ENCODE peak calls at places on chromosome 17, in seven cellular contexts. P is lower leg skin, H is K562, B is heart left ventricle, V is stomach, M is prostate gland, S is Peyer's patch. E is an unnamed sample.

GRCh38 chr17:57892820-57893595 is 43.2 kb upstream of the MRPS23 start:
- DNase-seq in V (peak; percentile 81), H (peak; percentile 11), B (peak; percentile 97), P (peak; percentile 97), S (peak; percentile 73), M (peak; percentile 85), E (peak; percentile 75)

GRCh38 chr17:55295411-55296170 is 30.8 kb downstream of the HLF start:
- DNase-seq in M (peak; percentile 55), P (no peak), B (peak; percentile 48), H (peak; percentile 71), S (peak; percentile 66), V (peak; percentile 68), E (peak; percentile 57)

GRCh38 chr17:40491486-40491885 is 9.9 kb downstream of the TNS4 start:
- DNase-seq in H (no peak), V (no peak), M (peak; percentile 76), P (no peak), B (peak; percentile 1), S (no peak), E (no peak)

GRCh38 chr17:14748036-14748715 is 447.3 kb downstream of the HS3ST3B1 start:
- DNase-seq in S (no peak), V (no peak), H (no peak), M (no peak), B (no peak), P (no peak), E (no peak)

GRCh38 chr17:49513616-49514373 is 18.7 kb downstream of the NGFR start:
- DNase-seq in M (no peak), B (peak; percentile 77), V (no peak), H (no peak), S (no peak), P (peak; percentile 84), E (no peak)

GRCh38 chr17:66464921-66465320 is 162.5 kb downstream of the PRKCA start:
- DNase-seq in B (no peak), M (no peak), V (no peak), P (no peak), S (no peak), H (no peak), E (no peak)

GRCh38 chr17:2445638-2446037 is 44.8 kb upstream of the MNT start:
- DNase-seq in M (no peak), B (no peak), H (no peak), S (no peak), P (no peak), V (no peak), E (no peak)

GRCh38 chr17:29344201-29344856 is 45.8 kb upstream of the TAOK1 start:
- DNase-seq in S (no peak), H (no peak), V (no peak), B (no peak), P (peak; percentile 32), M (no peak), E (no peak)

GRCh38 chr17:302300-302698 is 50.3 kb downstream of the RPH3AL start:
- DNase-seq in B (peak; percentile 35), H (no peak), V (peak; percentile 65), M (no peak), S (peak; percentile 92), P (no peak), E (no peak)

GRCh38 chr17:50855708-50856330 is 10.3 kb downstream of the TOB1 start:
- DNase-seq in V (no peak), S (no peak), M (no peak), B (no peak), P (no peak), H (no peak), E (no peak)

GRCh38 chr17:61313515-61314326 is 85.9 kb upstream of the TBX2 start:
- DNase-seq in H (no peak), P (no peak), B (peak; percentile 72), V (no peak), S (no peak), M (no peak), E (no peak)

GRCh38 chr17:38460716-38461650 is 32.7 kb downstream of the ARHGAP23 start:
- DNase-seq in H (no peak), V (no peak), M (no peak), P (no peak), S (no peak), B (no peak), E (no peak)

GRCh38 chr17:81844327-81844851 is 9.5 kb upstream of the PPP1R27 start:
- DNase-seq in B (no peak), M (no peak), H (no peak), V (no peak), P (no peak), S (no peak), E (no peak)

GRCh38 chr17:18946536-18946935 is 5.4 kb upstream of the SLC5A10 start:
- DNase-seq in S (no peak), H (no peak), M (no peak), B (no peak), V (no peak), P (no peak), E (no peak)

GRCh38 chr17:29383687-29384086 is 6.5 kb upstream of the TAOK1 start:
- DNase-seq in B (no peak), M (no peak), V (no peak), H (no peak), P (no peak), S (no peak), E (no peak)

GRCh38 chr17:33233855-33234228 is 59.3 kb downstream of the ASIC2 start:
- DNase-seq in V (no peak), S (no peak), H (no peak), M (peak; percentile 19), P (no peak), B (peak; percentile 34), E (no peak)

GRCh38 chr17:74704536-74704935 is 8.2 kb downstream of the CD300LF start:
- DNase-seq in M (no peak), H (no peak), S (no peak), P (no peak), B (no peak), V (no peak), E (no peak)

GRCh38 chr17:27453466-27453865 is 2.8 kb upstream of the KSR1 start:
- DNase-seq in S (no peak), V (no peak), P (no peak), H (no peak), B (no peak), M (no peak), E (no peak)

GRCh38 chr17:28792877-28793666 is 49.3 kb downstream of the TRAF4 start:
- DNase-seq in H (peak; percentile 43), M (no peak), B (no peak), V (no peak), P (peak; percentile 4), S (no peak), E (no peak)

GRCh38 chr17:16328997-16329396 is 24.3 kb downstream of the CENPV start:
- DNase-seq in B (no peak), V (no peak), H (no peak), P (no peak), S (no peak), M (no peak), E (no peak)

GRCh38 chr17:50892101-50892776 is 26.1 kb upstream of the TOB1 start:
- DNase-seq in B (no peak), M (no peak), V (peak; percentile 2), S (no peak), H (no peak), P (no peak), E (no peak)

GRCh38 chr17:2795412-2796163 is 650 bp upstream of the RAP1GAP2 start:
- DNase-seq in V (no peak), M (no peak), H (no peak), S (no peak), P (no peak), B (no peak), E (no peak)

GRCh38 chr17:2719861-2720260 is 8.3 kb upstream of the CLUH start:
- DNase-seq in V (no peak), P (no peak), H (no peak), S (no peak), M (no peak), B (no peak), E (no peak)

GRCh38 chr17:29138991-29139682 is 41.1 kb downstream of the MYO18A start:
- DNase-seq in S (peak; percentile 55), H (no peak), M (no peak), P (no peak), B (peak; percentile 76), V (peak; percentile 46), E (no peak)

GRCh38 chr17:51372345-51373004 is 112.1 kb downstream of the UTP18 start:
- DNase-seq in S (no peak), V (no peak), H (peak; percentile 82), M (no peak), P (no peak), B (peak; percentile 39), E (peak; percentile 98)

DNA sequence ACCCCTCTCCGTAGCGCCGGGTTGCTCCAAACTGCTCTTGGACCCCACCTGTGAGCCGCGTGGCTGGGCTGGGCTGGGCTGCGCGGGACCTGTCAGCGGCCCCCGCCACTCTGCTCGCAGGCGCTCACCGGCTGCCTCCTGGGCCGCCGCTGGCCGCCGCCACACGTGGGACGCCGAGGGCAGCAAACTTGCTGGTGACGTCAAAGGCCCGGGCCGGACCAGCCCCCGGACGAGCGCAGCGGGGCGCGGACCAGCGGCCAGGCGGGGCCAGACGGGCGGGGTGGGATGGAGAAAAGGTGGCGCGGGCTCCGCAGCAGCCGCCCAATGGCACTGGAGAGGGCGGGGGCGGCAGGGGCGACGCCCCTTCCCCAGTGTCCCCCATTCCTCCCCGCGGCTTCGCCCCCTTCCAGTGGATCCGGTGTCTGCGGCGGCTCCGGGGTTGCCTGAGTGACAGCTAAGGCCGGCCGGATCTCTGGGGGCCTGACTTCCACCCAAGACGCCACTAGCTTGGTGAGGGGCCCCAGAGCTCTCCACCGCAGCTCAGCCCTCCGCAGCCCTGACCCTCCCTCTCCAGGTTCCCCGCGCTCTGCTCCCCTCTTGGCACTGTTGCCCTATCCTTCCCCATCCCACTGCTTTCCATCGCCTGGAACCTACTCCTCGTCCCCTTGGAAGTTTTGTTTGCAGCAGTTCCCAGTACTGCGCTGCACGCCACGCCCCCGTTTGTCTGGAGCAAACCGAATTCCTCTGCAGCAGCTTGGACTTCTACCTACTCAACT is at the start of gene HS3ST3A1:
- DNase-seq in S (peak; percentile 48), V (no peak), H (peak; percentile 83), P (no peak), B (peak; percentile 64), M (peak; percentile 5), E (no peak)
- TF ChIP-seq POLR2A in S (no peak), V (no peak), H (peak; percentile 60), P (no peak), B (peak; percentile 25), M (no peak), E (no peak)

DNA sequence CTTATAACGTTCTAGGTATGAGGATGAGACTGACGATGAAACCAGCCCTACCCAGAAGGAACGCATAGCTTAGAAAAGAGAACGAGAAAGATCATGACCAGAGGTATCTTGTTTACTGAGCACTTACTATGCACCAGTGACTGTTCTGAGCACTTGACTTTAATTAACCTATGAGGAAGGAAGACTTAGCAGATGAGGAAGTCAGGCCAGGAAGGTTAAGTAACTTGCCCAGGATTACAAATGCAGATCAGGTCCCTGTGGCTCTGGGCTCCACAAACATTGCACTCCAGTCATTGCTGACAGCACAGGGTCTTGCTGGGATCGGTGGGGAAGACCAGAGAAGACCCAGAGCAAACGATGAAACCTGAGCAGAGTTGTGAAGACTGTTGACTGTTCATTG is 7.1 kb downstream of the KRT13 start:
- DNase-seq in B (no peak), P (no peak), S (no peak), V (no peak), M (no peak), H (no peak), E (no peak)
- TF ChIP-seq POLR2A in B (no peak), P (no peak), S (no peak), V (no peak), M (no peak), H (no peak), E (no peak)

GRCh38 chr17:3815925-3816324 is 14.9 kb upstream of the ITGAE start:
- DNase-seq in S (no peak), P (no peak), V (no peak), M (no peak), B (no peak), H (no peak), E (no peak)
- TF ChIP-seq POLR2A in S (no peak), P (no peak), V (no peak), M (no peak), B (no peak), H (no peak), E (no peak)

GRCh38 chr17:83012873-83013778 is 66.3 kb upstream of the METRNL start:
- DNase-seq in H (no peak), V (no peak), P (peak; percentile 78), S (no peak), M (no peak), B (no peak), E (no peak)
- TF ChIP-seq POLR2A in H (no peak), V (no peak), P (no peak), S (no peak), M (no peak), B (no peak), E (no peak)